ENCODE peak calls at places on chromosome 16, in four cellular contexts. One of them, this sample, is unnamed.

GRCh38 chr16:14401839-14402115 is 228.3 kb downstream of the PARN start:
- DNase-seq in iris pigment epithelial cell: peak; percentile 47
- DNase-seq in A549: peak; percentile 38
- DNase-seq in activated CD8-positive, alpha-beta memory T cell treated with anti-CD3 and anti-CD28 coated beads, Interleukin-2, amount 50 U/mL, for 4 hours: no peak
- DNase-seq in this sample: no peak

GRCh38 chr16:28538733-28539596 is at the start of gene NUPR1:
- DNase-seq in iris pigment epithelial cell: peak; percentile 95
- DNase-seq in A549: peak; percentile 85
- DNase-seq in activated CD8-positive, alpha-beta memory T cell treated with anti-CD3 and anti-CD28 coated beads, Interleukin-2, amount 50 U/mL, for 4 hours: no peak
- DNase-seq in this sample: peak; percentile 91

GRCh38 chr16:75854117-75854516 is 127.8 kb upstream of the CPHXL start:
- DNase-seq in iris pigment epithelial cell: no peak
- DNase-seq in activated CD8-positive, alpha-beta memory T cell treated with anti-CD3 and anti-CD28 coated beads, Interleukin-2, amount 50 U/mL, for 4 hours: no peak
- DNase-seq in A549: no peak
- DNase-seq in this sample: no peak

GRCh38 chr16:30958164-30959083 is 870 bp downstream of the SETD1A start:
- DNase-seq in A549: peak; percentile 67
- DNase-seq in iris pigment epithelial cell: peak; percentile 47
- DNase-seq in activated CD8-positive, alpha-beta memory T cell treated with anti-CD3 and anti-CD28 coated beads, Interleukin-2, amount 50 U/mL, for 4 hours: no peak
- DNase-seq in this sample: peak; percentile 46

GRCh38 chr16:22031483-22032083 is 23.7 kb downstream of the MOSMO start:
- DNase-seq in A549: no peak
- DNase-seq in activated CD8-positive, alpha-beta memory T cell treated with anti-CD3 and anti-CD28 coated beads, Interleukin-2, amount 50 U/mL, for 4 hours: no peak
- DNase-seq in iris pigment epithelial cell: no peak
- DNase-seq in this sample: no peak

GRCh38 chr16:67593288-67593687 is 31.0 kb downstream of the CTCF start:
- DNase-seq in activated CD8-positive, alpha-beta memory T cell treated with anti-CD3 and anti-CD28 coated beads, Interleukin-2, amount 50 U/mL, for 4 hours: no peak
- DNase-seq in iris pigment epithelial cell: no peak
- DNase-seq in A549: no peak
- DNase-seq in this sample: no peak

GRCh38 chr16:88264641-88265285 is 118.0 kb upstream of the ZNF469 start:
- DNase-seq in A549: peak; percentile 94
- DNase-seq in iris pigment epithelial cell: peak; percentile 94
- DNase-seq in activated CD8-positive, alpha-beta memory T cell treated with anti-CD3 and anti-CD28 coated beads, Interleukin-2, amount 50 U/mL, for 4 hours: peak; percentile 54
- DNase-seq in this sample: peak; percentile 80

GRCh38 chr16:56348168-56349085 is 76.9 kb downstream of the AMFR start:
- DNase-seq in iris pigment epithelial cell: no peak
- DNase-seq in A549: no peak
- DNase-seq in activated CD8-positive, alpha-beta memory T cell treated with anti-CD3 and anti-CD28 coated beads, Interleukin-2, amount 50 U/mL, for 4 hours: no peak
- DNase-seq in this sample: no peak

GRCh38 chr16:86044241-86044671 is 145.3 kb downstream of the IRF8 start:
- DNase-seq in A549: peak; percentile 57
- DNase-seq in activated CD8-positive, alpha-beta memory T cell treated with anti-CD3 and anti-CD28 coated beads, Interleukin-2, amount 50 U/mL, for 4 hours: peak; percentile 45
- DNase-seq in iris pigment epithelial cell: peak; percentile 56
- DNase-seq in this sample: no peak

GRCh38 chr16:61295311-61295710 is 740.9 kb downstream of the CDH8 start:
- DNase-seq in activated CD8-positive, alpha-beta memory T cell treated with anti-CD3 and anti-CD28 coated beads, Interleukin-2, amount 50 U/mL, for 4 hours: no peak
- DNase-seq in A549: no peak
- DNase-seq in iris pigment epithelial cell: no peak
- DNase-seq in this sample: peak; percentile 21

GRCh38 chr16:1612320-1613111 is at the start of gene CRAMP1:
- DNase-seq in activated CD8-positive, alpha-beta memory T cell treated with anti-CD3 and anti-CD28 coated beads, Interleukin-2, amount 50 U/mL, for 4 hours: peak; percentile 34
- DNase-seq in iris pigment epithelial cell: peak; percentile 36
- DNase-seq in A549: peak; percentile 27
- DNase-seq in this sample: peak; percentile 42

GRCh38 chr16:88713568-88714419 is 7.5 kb downstream of the CTU2 start:
- DNase-seq in iris pigment epithelial cell: peak; percentile 53
- DNase-seq in A549: no peak
- DNase-seq in activated CD8-positive, alpha-beta memory T cell treated with anti-CD3 and anti-CD28 coated beads, Interleukin-2, amount 50 U/mL, for 4 hours: no peak
- DNase-seq in this sample: peak; percentile 62

GRCh38 chr16:69195371-69196029 is 8.5 kb downstream of the SNTB2 start:
- DNase-seq in iris pigment epithelial cell: no peak
- DNase-seq in activated CD8-positive, alpha-beta memory T cell treated with anti-CD3 and anti-CD28 coated beads, Interleukin-2, amount 50 U/mL, for 4 hours: no peak
- DNase-seq in A549: no peak
- DNase-seq in this sample: no peak

GRCh38 chr16:20750558-20750957 is 8.9 kb upstream of the THUMPD1 start:
- DNase-seq in iris pigment epithelial cell: no peak
- DNase-seq in activated CD8-positive, alpha-beta memory T cell treated with anti-CD3 and anti-CD28 coated beads, Interleukin-2, amount 50 U/mL, for 4 hours: no peak
- DNase-seq in A549: no peak
- DNase-seq in this sample: no peak

GRCh38 chr16:79607587-79607986 is 7.0 kb upstream of the MAF start:
- DNase-seq in activated CD8-positive, alpha-beta memory T cell treated with anti-CD3 and anti-CD28 coated beads, Interleukin-2, amount 50 U/mL, for 4 hours: no peak
- DNase-seq in iris pigment epithelial cell: peak; percentile 57
- DNase-seq in A549: peak; percentile 21
- DNase-seq in this sample: peak; percentile 81

GRCh38 chr16:68499011-68499410 is 40.1 kb upstream of the ZFP90 start:
- DNase-seq in iris pigment epithelial cell: no peak
- DNase-seq in activated CD8-positive, alpha-beta memory T cell treated with anti-CD3 and anti-CD28 coated beads, Interleukin-2, amount 50 U/mL, for 4 hours: no peak
- DNase-seq in A549: no peak
- DNase-seq in this sample: peak; percentile 21

GRCh38 chr16:3993052-3993785 is 112.7 kb upstream of the CREBBP start:
- DNase-seq in iris pigment epithelial cell: no peak
- DNase-seq in A549: no peak
- DNase-seq in activated CD8-positive, alpha-beta memory T cell treated with anti-CD3 and anti-CD28 coated beads, Interleukin-2, amount 50 U/mL, for 4 hours: no peak
- DNase-seq in this sample: no peak